ENCODE peak calls at places on chromosomes 2 and 18, in seven cellular contexts. I, F, S, M, O, U and Q are unnamed samples.
A peak's percentile ranks its signal among the peaks of the same experiment; 100 is the strongest.

GRCh38 chr2:7919510-7919909 is 762.3 kb upstream of the ID2 start:
- DNase-seq in I (no peak), F (no peak), S (no peak), M (no peak), O (no peak), U (no peak), Q (no peak)

GRCh38 chr2:56540901-56541300 is 357.1 kb downstream of the CCDC85A start:
- DNase-seq in I (no peak), F (no peak), S (no peak), M (no peak), O (no peak), U (no peak), Q (no peak)

GRCh38 chr2:237315170-237315880 is 98.6 kb downstream of the COL6A3 start:
- DNase-seq in I (peak; percentile 23), F (peak; percentile 85), S (no peak), M (peak; percentile 91), O (no peak), U (peak; percentile 98), Q (peak; percentile 84)

GRCh38 chr2:23697676-23698075 is 229.2 kb downstream of the ATAD2B start:
- DNase-seq in I (no peak), F (no peak), S (no peak), M (no peak), O (no peak), U (peak; percentile 82), Q (no peak)

GRCh38 chr2:84776011-84776410 is 104.9 kb downstream of the TRABD2A start:
- DNase-seq in I (no peak), F (no peak), S (no peak), M (no peak), O (no peak), U (peak; percentile 26), Q (no peak)

GRCh38 chr18:27860701-27861107 is 316.2 kb downstream of the CDH2 start:
- DNase-seq in I (no peak), F (no peak), S (no peak), M (no peak), O (no peak), U (peak; percentile 2), Q (no peak)

GRCh38 chr2:5914831-5915611 is 222.8 kb downstream of the SOX11 start:
- DNase-seq in I (no peak), F (no peak), S (no peak), M (no peak), O (no peak), U (peak; percentile 87), Q (no peak)

GRCh38 chr2:165691615-165692014 is 102.4 kb downstream of the GALNT3 start:
- DNase-seq in I (no peak), F (no peak), S (no peak), M (peak; percentile 43), O (no peak), U (peak; percentile 31), Q (no peak)

GRCh38 chr2:240420206-240420899 is 15.1 kb upstream of the GPC1 start:
- DNase-seq in I (no peak), F (no peak), S (no peak), M (no peak), O (no peak), U (no peak), Q (peak; percentile 67)

DNA sequence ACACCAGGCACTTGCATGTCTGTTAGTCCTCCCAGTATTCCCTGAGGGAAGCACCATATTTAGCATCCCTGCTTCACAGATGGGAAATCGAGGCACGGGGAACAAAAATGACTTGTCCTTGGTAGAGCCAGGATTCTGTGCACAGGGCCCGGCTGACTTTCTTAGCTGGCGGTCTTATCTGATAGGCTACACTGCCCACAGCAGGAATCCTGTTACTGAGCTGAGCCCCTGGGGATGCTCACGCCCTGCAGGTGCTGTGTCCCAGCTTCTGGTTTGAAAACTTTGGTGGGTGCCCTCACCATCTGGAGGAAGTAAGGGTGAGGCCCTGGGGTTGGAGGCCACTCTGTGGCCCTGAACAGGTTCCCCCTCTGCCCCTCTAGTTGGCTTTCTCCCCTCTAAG is 68.4 kb upstream of the MCFD2 start:
- DNase-seq in I (peak; percentile 79), F (no peak), S (no peak), M (no peak), O (no peak), U (no peak), Q (no peak)
- H3K4me3 ChIP-seq in I (peak overlapping the region; percentile 1), F (no peak overlapping the region), S (no peak overlapping the region), M (no peak overlapping the region), O (no peak overlapping the region), U (no peak overlapping the region), Q (no peak overlapping the region)

DNA sequence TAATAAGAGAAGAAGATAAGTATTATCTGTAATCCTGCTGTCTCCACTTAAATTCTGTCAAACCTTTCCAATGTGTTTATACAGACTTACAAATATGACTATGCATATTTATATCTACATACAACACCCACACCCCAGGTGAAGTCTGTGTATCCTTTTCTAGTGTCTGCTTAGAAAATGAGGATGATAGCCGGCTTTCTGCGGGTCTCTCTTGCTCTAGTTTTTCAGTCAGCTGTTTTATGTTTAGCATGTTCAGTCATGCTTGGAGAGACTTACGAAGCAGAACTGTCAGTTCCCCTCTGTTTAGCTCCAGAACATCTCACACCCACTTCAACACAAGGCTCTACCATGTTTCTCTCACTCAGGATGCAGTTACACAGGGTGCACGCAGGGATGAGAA is 137.3 kb upstream of the NFATC1 start:
- DNase-seq in I (no peak), F (no peak), S (no peak), M (no peak), O (no peak), U (no peak), Q (no peak)
- TF ChIP-seq POLR2A in I (no peak), F (no peak), S (no peak), M (no peak), O (no peak), U (no peak), Q (no peak)

DNA sequence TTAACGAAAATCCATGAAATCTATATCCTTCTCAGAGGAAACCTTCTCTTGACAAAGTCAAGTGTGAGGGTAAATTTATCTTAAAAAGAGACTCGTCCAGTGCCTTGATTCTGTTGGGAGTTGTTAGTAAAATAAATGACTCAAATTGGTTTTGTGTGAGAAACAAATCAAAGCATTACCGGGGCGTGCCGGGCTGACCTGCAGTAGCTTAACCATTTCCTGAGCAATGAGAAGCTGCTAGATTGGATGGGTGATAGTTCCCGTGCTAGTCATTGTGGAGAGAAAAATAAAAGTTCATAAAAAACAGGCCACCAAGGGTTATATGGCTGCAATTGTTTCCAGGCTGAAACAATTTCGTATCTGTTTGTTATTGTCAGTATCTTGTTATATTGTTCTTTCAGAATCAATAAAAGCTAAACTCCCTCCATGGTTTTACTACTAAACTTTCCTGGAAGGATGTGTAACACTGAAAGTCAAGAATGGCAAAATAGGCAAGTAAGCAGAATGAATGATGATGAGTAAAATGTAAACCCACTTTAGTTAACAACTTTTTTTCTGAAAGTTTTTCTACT is 314.4 kb downstream of the MTX2 start:
- DNase-seq in I (no peak), F (no peak), S (no peak), M (no peak), O (no peak), U (peak; percentile 31), Q (no peak)
- H3K4me3 ChIP-seq in I (no peak overlapping the region), F (no peak overlapping the region), S (peak overlapping the region; percentile 14), M (no peak overlapping the region), O (no peak overlapping the region), U (no peak overlapping the region), Q (no peak overlapping the region)

GRCh38 chr2:206085742-206086445 is at the start of gene INO80D:
- DNase-seq in I (peak; percentile 79), F (peak; percentile 80), S (peak; percentile 62), M (peak; percentile 77), O (no peak), U (peak; percentile 86), Q (peak; percentile 75)
- TF ChIP-seq POLR2A in I (peak; percentile 77), F (peak; percentile 84), S (peak; percentile 69), M (peak; percentile 58), O (no peak), U (peak; percentile 74), Q (no peak)

GRCh38 chr2:65198737-65199136 is 28.9 kb upstream of the ACTR2 start:
- DNase-seq in I (no peak), F (no peak), S (no peak), M (no peak), O (no peak), U (peak; percentile 35), Q (no peak)

GRCh38 chr2:65199194-65199593 is 28.4 kb upstream of the ACTR2 start:
- DNase-seq in I (no peak), F (no peak), S (no peak), M (no peak), O (no peak), U (no peak), Q (no peak)

GRCh38 chr2:65199891-65200290 is 27.7 kb upstream of the ACTR2 start:
- DNase-seq in I (no peak), F (no peak), S (no peak), M (no peak), O (no peak), U (peak; percentile 61), Q (no peak)

GRCh38 chr2:65204461-65205230 is 23.0 kb upstream of the ACTR2 start:
- DNase-seq in I (no peak), F (no peak), S (no peak), M (no peak), O (no peak), U (no peak), Q (no peak)
- H3K4me3 ChIP-seq in I (no peak overlapping the region), F (no peak overlapping the region), S (no peak overlapping the region), M (no peak overlapping the region), O (no peak overlapping the region), U (peak overlapping the region; percentile 50), Q (no peak overlapping the region)

GRCh38 chr2:136116813-136117390 is 1.0 kb downstream of the CXCR4 start:
- DNase-seq in I (no peak), F (peak; percentile 48), S (no peak), M (no peak), O (no peak), U (no peak), Q (no peak)
- TF ChIP-seq POLR2A in I (no peak), F (no peak), S (no peak), M (no peak), O (no peak), U (no peak), Q (no peak)

GRCh38 chr2:74250189-74250631 is 51.8 kb downstream of the MTHFD2 start:
- DNase-seq in I (peak; percentile 41), F (peak; percentile 57), S (peak; percentile 36), M (peak; percentile 31), O (no peak), U (peak; percentile 40), Q (no peak)
- H3K4me3 ChIP-seq in I (no peak overlapping the region), F (no peak overlapping the region), S (no peak overlapping the region), M (no peak overlapping the region), O (no peak overlapping the region), U (no peak overlapping the region), Q (no peak overlapping the region)

DNA sequence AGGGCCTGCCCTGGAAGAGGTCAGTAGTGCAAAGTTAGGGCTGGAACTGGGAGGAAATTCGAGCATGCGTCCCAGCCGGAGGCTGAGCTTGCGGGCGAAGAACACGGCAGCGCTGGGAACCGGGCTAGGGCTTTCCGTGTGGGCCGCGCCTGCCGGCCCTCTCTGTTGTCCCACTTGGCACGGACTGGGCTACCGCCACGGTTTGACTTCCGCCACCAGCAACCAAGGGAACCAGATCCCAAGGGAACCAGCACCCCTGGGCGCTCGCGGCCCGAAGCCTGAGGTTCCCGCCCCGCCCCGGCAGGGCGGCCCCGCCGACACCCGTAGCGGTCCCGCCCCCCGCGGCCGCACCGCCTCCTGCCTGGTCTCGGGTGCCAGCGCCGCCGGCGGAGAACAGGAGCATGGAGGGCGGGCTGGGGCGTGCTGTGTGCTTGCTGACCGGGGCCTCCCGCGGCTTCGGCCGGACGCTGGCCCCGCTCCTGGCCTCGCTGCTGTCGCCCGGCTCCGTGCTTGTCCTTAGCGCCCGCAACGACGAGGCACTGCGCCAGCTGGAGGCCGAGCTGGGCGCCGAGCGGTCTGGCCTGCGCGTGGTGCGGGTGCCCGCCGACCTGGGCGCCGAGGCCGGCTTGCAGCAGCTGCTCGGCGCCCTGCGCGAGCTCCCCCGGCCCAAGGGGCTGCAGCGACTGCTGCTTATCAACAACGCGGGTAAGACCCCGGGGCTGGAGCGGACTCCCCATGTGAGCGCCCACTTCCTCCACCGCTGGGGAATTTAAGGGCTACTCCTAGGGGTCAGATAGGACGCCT is at the start of gene SPR:
- DNase-seq in I (peak; percentile 42), F (peak; percentile 82), S (peak; percentile 43), M (peak; percentile 62), O (no peak), U (peak; percentile 40), Q (peak; percentile 41)
- TF ChIP-seq POLR2A in I (no peak), F (no peak), S (peak; percentile 69), M (peak; percentile 39), O (no peak), U (no peak), Q (no peak)